ENCODE peak calls at places on chromosomes 5 and 9, in four cellular contexts. One of them, this sample, is unnamed.

GRCh38 chr5:152113401-152113800 is 188.8 kb upstream of the GLRA1 start:
- DNase-seq in HCT116: peak
- DNase-seq in endodermal cell: no peak
- DNase-seq in H1: no peak
- DNase-seq in this sample: no peak

GRCh38 chr9:70465904-70466303 is 51.4 kb upstream of the KLF9 start:
- DNase-seq in H1: no peak
- DNase-seq in endodermal cell: no peak
- DNase-seq in HCT116: no peak
- DNase-seq in this sample: no peak

GRCh38 chr9:33676746-33677505 is 118.4 kb upstream of the PRSS3 start:
- DNase-seq in H1: no peak
- DNase-seq in endodermal cell: peak
- DNase-seq in HCT116: no peak
- DNase-seq in this sample: no peak

GRCh38 chr9:18437315-18438200 is 36.4 kb upstream of the ADAMTSL1 start:
- DNase-seq in endodermal cell: peak
- DNase-seq in HCT116: no peak
- DNase-seq in H1: no peak
- DNase-seq in this sample: no peak

GRCh38 chr9:135820661-135821060 is 86.7 kb downstream of the CAMSAP1 start:
- DNase-seq in endodermal cell: no peak
- DNase-seq in HCT116: no peak
- DNase-seq in H1: no peak
- DNase-seq in this sample: no peak

GRCh38 chr9:112404367-112404979 is 24.6 kb downstream of the HSDL2 start:
- DNase-seq in HCT116: no peak
- DNase-seq in endodermal cell: no peak
- DNase-seq in H1: no peak
- DNase-seq in this sample: peak

GRCh38 chr5:169860585-169860984 is 119.7 kb downstream of the INSYN2B start:
- DNase-seq in H1: no peak
- DNase-seq in endodermal cell: no peak
- DNase-seq in HCT116: no peak
- DNase-seq in this sample: no peak

GRCh38 chr9:89598926-89599325 is 5.9 kb upstream of the GADD45G start:
- DNase-seq in HCT116: no peak
- DNase-seq in H1: no peak
- DNase-seq in endodermal cell: no peak
- DNase-seq in this sample: no peak

GRCh38 chr5:19531374-19531952 is 456.5 kb downstream of the CDH18 start:
- DNase-seq in HCT116: no peak
- DNase-seq in H1: no peak
- DNase-seq in endodermal cell: no peak
- DNase-seq in this sample: no peak

GRCh38 chr9:893115-893514 is 51.6 kb downstream of the DMRT1 start:
- DNase-seq in H1: no peak
- DNase-seq in HCT116: no peak
- DNase-seq in endodermal cell: no peak
- DNase-seq in this sample: no peak

GRCh38 chr5:4563400-4563799 is 576.7 kb upstream of the ADAMTS16 start:
- DNase-seq in H1: peak
- DNase-seq in endodermal cell: peak
- DNase-seq in HCT116: no peak
- DNase-seq in this sample: no peak

GRCh38 chr5:115977096-115977495 is 14.8 kb downstream of the LVRN start:
- DNase-seq in H1: no peak
- DNase-seq in endodermal cell: no peak
- DNase-seq in HCT116: no peak
- DNase-seq in this sample: no peak

GRCh38 chr5:82595083-82595482 is 316.9 kb upstream of the RPS23 start:
- DNase-seq in HCT116: no peak
- DNase-seq in endodermal cell: no peak
- DNase-seq in H1: no peak
- DNase-seq in this sample: no peak

GRCh38 chr9:37617837-37618236 is 25.4 kb upstream of the TOMM5 start:
- DNase-seq in endodermal cell: peak
- DNase-seq in H1: no peak
- DNase-seq in HCT116: no peak
- DNase-seq in this sample: no peak

GRCh38 chr9:125564641-125565040 is 142.4 kb downstream of the MAPKAP1 start:
- DNase-seq in H1: no peak
- DNase-seq in endodermal cell: no peak
- DNase-seq in HCT116: no peak
- DNase-seq in this sample: no peak

GRCh38 chr5:37724395-37725125 is 115.3 kb downstream of the GDNF start:
- DNase-seq in H1: no peak
- DNase-seq in endodermal cell: no peak
- DNase-seq in HCT116: no peak
- DNase-seq in this sample: no peak

GRCh38 chr5:10903786-10904560 is 142.9 kb upstream of the DAP start:
- DNase-seq in H1: no peak
- DNase-seq in HCT116: no peak
- DNase-seq in endodermal cell: no peak
- DNase-seq in this sample: no peak

GRCh38 chr5:84494453-84494852 is 109.8 kb upstream of the EDIL3 start:
- DNase-seq in endodermal cell: no peak
- DNase-seq in HCT116: no peak
- DNase-seq in H1: no peak
- DNase-seq in this sample: no peak

GRCh38 chr5:126462239-126463014 is 39.2 kb downstream of the GRAMD2B start:
- DNase-seq in endodermal cell: no peak
- DNase-seq in HCT116: no peak
- DNase-seq in H1: no peak
- DNase-seq in this sample: no peak

GRCh38 chr9:133881671-133882381 is 110.3 kb downstream of the VAV2 start:
- DNase-seq in endodermal cell: no peak
- DNase-seq in H1: no peak
- DNase-seq in HCT116: no peak
- DNase-seq in this sample: no peak
- H3K27ac ChIP-seq in endodermal cell: peak
- H3K27ac ChIP-seq in H1: peak
- H3K27ac ChIP-seq in HCT116: peak
- H3K27ac ChIP-seq in this sample: no peak

GRCh38 chr5:2455878-2456277 is 295.6 kb downstream of the IRX2 start:
- DNase-seq in HCT116: no peak
- DNase-seq in H1: no peak
- DNase-seq in endodermal cell: no peak
- DNase-seq in this sample: no peak

GRCh38 chr5:2464141-2464540 is 287.3 kb downstream of the IRX2 start:
- DNase-seq in endodermal cell: no peak
- DNase-seq in HCT116: no peak
- DNase-seq in H1: no peak
- DNase-seq in this sample: no peak

GRCh38 chr5:2465383-2465782 is 286.1 kb downstream of the IRX2 start:
- DNase-seq in HCT116: no peak
- DNase-seq in H1: no peak
- DNase-seq in endodermal cell: peak
- DNase-seq in this sample: no peak

GRCh38 chr5:2462026-2462691 is 289.3 kb downstream of the IRX2 start:
- DNase-seq in endodermal cell: no peak
- DNase-seq in HCT116: no peak
- DNase-seq in H1: no peak
- DNase-seq in this sample: no peak

GRCh38 chr5:2460098-2460497 is 291.4 kb downstream of the IRX2 start:
- DNase-seq in H1: no peak
- DNase-seq in endodermal cell: no peak
- DNase-seq in HCT116: no peak
- DNase-seq in this sample: no peak
- H3K9ac ChIP-seq in H1: no peak
- H3K9ac ChIP-seq in endodermal cell: no peak
- H3K9ac ChIP-seq in HCT116: no peak
- H3K9ac ChIP-seq in this sample: no peak

DNA sequence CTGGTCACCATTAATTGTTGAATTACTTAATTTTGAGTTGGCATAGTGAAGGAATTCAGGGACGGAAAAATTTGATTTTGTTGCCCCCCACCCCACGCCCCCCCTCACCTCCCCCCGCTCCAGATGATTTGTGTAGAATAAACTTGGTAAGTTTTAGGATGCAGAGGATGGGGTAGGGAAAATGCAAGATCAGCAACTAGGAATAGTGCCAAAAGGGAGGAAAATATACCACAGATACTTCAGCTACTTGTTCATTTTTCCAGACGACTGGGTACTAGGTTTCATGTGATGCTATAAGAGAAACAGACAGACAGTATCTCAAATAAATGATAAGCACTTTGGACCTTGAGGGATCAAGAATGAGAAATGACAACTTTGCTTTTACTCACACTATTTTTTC is 862.2 kb upstream of the SEMA6A start:
- DNase-seq in H1: no peak
- DNase-seq in endodermal cell: no peak
- DNase-seq in HCT116: no peak
- DNase-seq in this sample: no peak
- H3K27ac ChIP-seq in H1: no peak
- H3K27ac ChIP-seq in endodermal cell: no peak
- H3K27ac ChIP-seq in HCT116: no peak
- H3K27ac ChIP-seq in this sample: no peak

GRCh38 chr9:114893622-114894021 is 36.8 kb downstream of the TNFSF8 start:
- DNase-seq in endodermal cell: no peak
- DNase-seq in HCT116: no peak
- DNase-seq in H1: no peak
- DNase-seq in this sample: no peak

GRCh38 chr9:114894801-114895433 is 35.5 kb downstream of the TNFSF8 start:
- DNase-seq in HCT116: no peak
- DNase-seq in endodermal cell: peak
- DNase-seq in H1: peak
- DNase-seq in this sample: no peak

GRCh38 chr9:114896344-114896743 is 34.0 kb downstream of the TNFSF8 start:
- DNase-seq in endodermal cell: no peak
- DNase-seq in HCT116: no peak
- DNase-seq in H1: no peak
- DNase-seq in this sample: no peak

GRCh38 chr9:114894206-114894605 is 36.2 kb downstream of the TNFSF8 start:
- DNase-seq in HCT116: no peak
- DNase-seq in H1: no peak
- DNase-seq in endodermal cell: no peak
- DNase-seq in this sample: no peak

DNA sequence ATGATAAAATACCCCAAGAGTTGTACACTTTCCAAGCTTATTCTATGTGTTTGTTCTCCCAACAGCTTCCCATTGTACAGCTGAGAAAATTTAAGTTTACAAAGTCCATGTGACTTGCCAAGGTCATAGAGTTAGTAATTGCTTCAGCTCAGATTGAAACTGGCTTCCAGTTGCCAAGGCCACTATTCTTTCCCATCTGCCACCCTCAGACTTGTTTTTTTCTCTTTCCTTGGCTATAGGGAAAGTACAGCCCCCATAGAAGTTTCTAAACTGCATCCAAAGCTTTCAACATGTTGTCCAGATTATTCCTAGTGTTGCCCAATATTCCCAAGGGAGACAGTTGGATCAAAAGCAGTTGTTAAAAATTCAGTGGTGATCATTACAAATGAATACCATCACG is 34.8 kb downstream of the TNFSF8 start:
- DNase-seq in endodermal cell: no peak
- DNase-seq in H1: no peak
- DNase-seq in HCT116: no peak
- DNase-seq in this sample: no peak
- H3K9ac ChIP-seq in endodermal cell: no peak
- H3K9ac ChIP-seq in H1: no peak
- H3K9ac ChIP-seq in HCT116: no peak
- H3K9ac ChIP-seq in this sample: peak

GRCh38 chr5:172838151-172838875 is 4.3 kb downstream of the ERGIC1 start:
- DNase-seq in HCT116: no peak
- DNase-seq in H1: no peak
- DNase-seq in endodermal cell: no peak
- DNase-seq in this sample: no peak
- H3K27ac ChIP-seq in HCT116: no peak
- H3K27ac ChIP-seq in H1: no peak
- H3K27ac ChIP-seq in endodermal cell: no peak
- H3K27ac ChIP-seq in this sample: no peak

GRCh38 chr5:141483842-141484241 is 988 bp upstream of the PCDHGC4 start:
- DNase-seq in endodermal cell: peak
- DNase-seq in HCT116: no peak
- DNase-seq in H1: no peak
- DNase-seq in this sample: no peak
- H3K9ac ChIP-seq in endodermal cell: peak
- H3K9ac ChIP-seq in HCT116: no peak
- H3K9ac ChIP-seq in H1: no peak
- H3K9ac ChIP-seq in this sample: no peak